ENCODE peak calls at places on chromosomes 5 and 9, in ten cellular contexts. G is tibial nerve; V is adrenal gland; A is colonic mucosa; P is CD8-positive, alpha-beta memory T cell; S is small intestine; N is suprapubic skin; K is dorsolateral prefrontal cortex; I is coronary artery; O is HCT116. U is an unnamed sample.

GRCh38 chr5:144448457-144448856 is 277.8 kb downstream of the KCTD16 start:
- DNase-seq in G (no peak), V (no peak), A (no peak), P (no peak), S (no peak), N (no peak), K (no peak), I (no peak), O (no peak), U (no peak)

GRCh38 chr9:108682191-108682590 is 173.6 kb downstream of the ACTL7B start:
- DNase-seq in G (no peak), V (no peak), A (no peak), P (no peak), S (no peak), N (no peak), K (no peak), I (no peak), O (no peak), U (no peak)

GRCh38 chr5:169796731-169797130 is 159.7 kb downstream of the DOCK2 start:
- DNase-seq in G (no peak), V (no peak), A (no peak), P (no peak), S (no peak), N (no peak), K (no peak), I (no peak), O (no peak), U (no peak)

GRCh38 chr5:430214-430925 is 12.6 kb upstream of the EXOC3 start:
- DNase-seq in G (no peak), V (no peak), A (no peak), P (no peak), S (no peak), N (no peak), K (no peak), I (no peak), O (no peak), U (no peak)

GRCh38 chr5:119285070-119285916 is 70.5 kb upstream of the TNFAIP8 start:
- DNase-seq in G (no peak), V (no peak), A (no peak), P (no peak), S (no peak), N (no peak), K (no peak), I (no peak), O (no peak), U (peak)

GRCh38 chr5:5592541-5592940 is 170.1 kb downstream of the ICE1 start:
- DNase-seq in G (no peak), V (no peak), A (no peak), P (no peak), S (no peak), N (no peak), K (no peak), I (no peak), O (no peak), U (no peak)

GRCh38 chr5:178335287-178336030 is 102.9 kb upstream of the PHYKPL start:
- DNase-seq in G (no peak), V (no peak), A (no peak), P (no peak), S (no peak), N (no peak), K (peak), I (no peak), O (no peak), U (no peak)

GRCh38 chr5:104967806-104968205 is 1405.2 kb upstream of the NUDT12 start:
- DNase-seq in G (no peak), V (no peak), A (no peak), P (no peak), S (no peak), N (no peak), K (no peak), I (no peak), O (no peak), U (no peak)

GRCh38 chr5:68368686-68369359 is 153.3 kb downstream of the PIK3R1 start:
- DNase-seq in G (no peak), V (no peak), A (no peak), P (no peak), S (no peak), N (no peak), K (no peak), I (no peak), O (no peak), U (no peak)

GRCh38 chr5:26388946-26389345 is 649.4 kb downstream of the CDH9 start:
- DNase-seq in G (no peak), V (no peak), A (no peak), P (no peak), S (no peak), N (no peak), K (no peak), I (no peak), O (no peak), U (no peak)

GRCh38 chr5:80656425-80656824 is 1.6 kb upstream of the DHFR start:
- DNase-seq in G (no peak), V (no peak), A (no peak), P (no peak), S (no peak), N (no peak), K (no peak), I (no peak), O (no peak), U (no peak)

GRCh38 chr5:96844476-96844990 is 31.8 kb upstream of the ERAP2 start:
- DNase-seq in G (no peak), V (no peak), A (no peak), P (no peak), S (no peak), N (no peak), K (no peak), I (no peak), O (no peak), U (no peak)

DNA sequence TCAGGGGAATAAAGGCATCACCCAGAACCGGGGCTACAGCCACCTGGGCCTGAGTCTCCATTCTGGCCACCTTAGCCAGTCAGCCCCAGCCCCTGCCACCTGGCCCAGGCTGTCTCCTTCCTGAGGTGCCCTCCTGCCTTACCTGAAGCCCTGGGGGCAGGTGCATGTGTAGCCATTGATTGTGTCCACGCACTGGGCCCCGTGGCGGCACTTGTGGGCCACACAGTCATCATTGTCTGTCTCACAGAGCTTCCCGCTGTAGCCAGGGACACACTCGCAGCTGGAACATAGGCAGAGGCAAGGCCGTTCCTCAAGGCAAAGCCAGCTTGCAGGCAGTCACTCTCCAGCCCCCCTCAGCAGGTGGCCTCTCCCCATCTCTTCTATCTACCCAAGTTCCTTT is 107.7 kb upstream of the PANK3 start:
- DNase-seq in G (no peak), V (no peak), A (no peak), P (no peak), S (no peak), N (no peak), K (no peak), I (no peak), O (no peak), U (no peak)
- H3K4me3 ChIP-seq in G (no peak), V (no peak), A (no peak), P (no peak), S (no peak), N (no peak), K (no peak), I (no peak), O (no peak), U (no peak)

DNA sequence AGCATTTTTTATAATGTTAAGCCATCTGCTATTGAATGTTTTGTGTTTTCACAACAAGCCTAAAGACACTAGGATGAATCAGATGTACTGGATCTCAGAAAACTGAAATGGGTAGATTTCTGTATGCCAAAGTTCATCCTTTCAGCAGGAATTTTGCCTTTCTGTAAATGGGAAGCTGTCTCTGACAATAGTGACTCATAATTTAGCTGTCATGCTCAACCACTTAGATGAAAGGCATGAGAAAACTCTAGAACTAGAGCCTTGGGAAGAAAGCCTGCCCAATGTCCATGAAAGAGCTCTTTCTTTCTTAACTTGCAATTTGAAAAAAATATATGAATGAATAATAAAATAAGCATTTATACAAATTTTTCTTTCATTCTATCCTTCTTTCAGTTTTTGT is 616.0 kb upstream of the EDIL3 start:
- DNase-seq in G (no peak), V (no peak), A (no peak), P (no peak), S (no peak), N (no peak), K (no peak), I (no peak), O (no peak), U (no peak)
- H3K27ac ChIP-seq in G (no peak), V (no peak), A (no peak), P (no peak), S (no peak), N (no peak), K (no peak), I (no peak), O (no peak), U (no peak)

GRCh38 chr9:130824616-130825015 is 10.4 kb upstream of the ABL1 start:
- DNase-seq in G (no peak), V (no peak), A (no peak), P (no peak), S (no peak), N (no peak), K (no peak), I (no peak), O (no peak), U (no peak)

GRCh38 chr9:130823435-130823834 is 11.6 kb upstream of the ABL1 start:
- DNase-seq in G (no peak), V (no peak), A (no peak), P (no peak), S (no peak), N (no peak), K (no peak), I (no peak), O (no peak), U (no peak)

GRCh38 chr9:130824079-130824478 is 11.0 kb upstream of the ABL1 start:
- DNase-seq in G (no peak), V (no peak), A (no peak), P (no peak), S (no peak), N (no peak), K (no peak), I (no peak), O (no peak), U (no peak)

GRCh38 chr9:130825809-130826208 is 9.2 kb upstream of the ABL1 start:
- DNase-seq in G (no peak), V (no peak), A (no peak), P (no peak), S (no peak), N (no peak), K (no peak), I (no peak), O (no peak), U (no peak)

GRCh38 chr9:130825051-130825651 is 9.9 kb upstream of the ABL1 start:
- DNase-seq in G (no peak), V (no peak), A (peak), P (no peak), S (peak), N (no peak), K (no peak), I (no peak), O (no peak), U (no peak)
- H3K4me3 ChIP-seq in G (no peak), V (no peak), A (no peak), P (no peak), S (no peak), N (no peak), K (no peak), I (peak), O (no peak), U (no peak)

GRCh38 chr5:65478336-65478735 is 3.4 kb downstream of the ADAMTS6 start:
- DNase-seq in G (no peak), V (no peak), A (no peak), P (no peak), S (no peak), N (no peak), K (no peak), I (no peak), O (no peak), U (no peak)

GRCh38 chr5:65481171-65481575 is 547 bp downstream of the ADAMTS6 start:
- DNase-seq in G (no peak), V (no peak), A (no peak), P (no peak), S (peak), N (no peak), K (no peak), I (no peak), O (no peak), U (no peak)

GRCh38 chr5:65480306-65480865 is 1.3 kb downstream of the ADAMTS6 start:
- DNase-seq in G (peak), V (peak), A (peak), P (peak), S (peak), N (peak), K (peak), I (peak), O (no peak), U (peak)

GRCh38 chr5:65481635-65482271 is at the start of gene ADAMTS6:
- DNase-seq in G (peak), V (peak), A (peak), P (peak), S (peak), N (peak), K (peak), I (peak), O (peak), U (peak)

GRCh38 chr5:65479527-65479926 is 2.2 kb downstream of the ADAMTS6 start:
- DNase-seq in G (no peak), V (no peak), A (no peak), P (no peak), S (no peak), N (no peak), K (no peak), I (no peak), O (no peak), U (no peak)
- H3K27ac ChIP-seq in G (peak), V (no peak), A (no peak), P (no peak), S (no peak), N (no peak), K (no peak), I (peak), O (no peak), U (no peak)

U was measured in naive thymus-derived CD4-positive, alpha-beta T cell.